ENCODE peak calls at places on chromosomes 13 and 19, in eight cellular contexts. X, I, B, O, G, L, J and N are unnamed samples.

GRCh38 chr13:35648109-35648508 is 171.6 kb upstream of the MAB21L1 start:
- DNase-seq in O (no peak), I (no peak), G (no peak), B (no peak), X (no peak), J (no peak), L (no peak), N (no peak)

GRCh38 chr13:110651271-110651670 is 35.9 kb downstream of the NAXD start:
- DNase-seq in B (no peak), I (no peak), G (no peak), O (no peak), J (no peak), X (no peak), L (no peak), N (no peak)

GRCh38 chr13:31045621-31046081 is 113.2 kb downstream of the TEX26 start:
- DNase-seq in B (peak), I (no peak), X (peak), L (peak), J (peak), O (peak), G (no peak), N (no peak)

GRCh38 chr13:49545661-49546060 is 39.7 kb downstream of the RCBTB1 start:
- DNase-seq in L (no peak), G (no peak), I (no peak), O (no peak), B (no peak), J (no peak), X (no peak), N (no peak)

GRCh38 chr19:11556634-11557420 is 2.2 kb downstream of the ELOF1 start:
- DNase-seq in O (no peak), X (no peak), L (no peak), J (no peak), I (no peak), B (no peak), G (no peak), N (no peak)

GRCh38 chr19:39083983-39084731 is at the start of gene ACP7:
- DNase-seq in L (peak), J (no peak), X (no peak), G (peak), B (no peak), I (no peak), O (no peak), N (no peak)

GRCh38 chr19:10420444-10421239 is at the start of gene PDE4A:
- DNase-seq in L (no peak), X (no peak), J (no peak), G (peak), O (no peak), I (no peak), B (no peak), N (no peak)

GRCh38 chr13:38045278-38046048 is 175.9 kb upstream of the TRPC4 start:
- DNase-seq in J (no peak), O (no peak), I (no peak), L (no peak), G (peak), X (no peak), B (no peak), N (no peak)

GRCh38 chr19:2016041-2016807 is 710 bp upstream of the BTBD2 start:
- DNase-seq in I (peak), J (peak), L (peak), X (peak), O (peak), B (no peak), G (peak), N (peak)

GRCh38 chr19:4624733-4625362 is 14.5 kb upstream of the TNFAIP8L1 start:
- DNase-seq in I (no peak), L (no peak), O (no peak), B (no peak), G (peak), J (no peak), X (no peak), N (no peak)

GRCh38 chr13:26502826-26503225 is 54.7 kb upstream of the WASF3 start:
- DNase-seq in L (no peak), J (peak), O (peak), X (peak), G (no peak), I (no peak), B (no peak), N (no peak)

GRCh38 chr13:113117956-113118327 is 4.7 kb upstream of the F10 start:
- DNase-seq in L (no peak), G (no peak), J (no peak), O (no peak), X (no peak), I (no peak), B (no peak), N (no peak)

GRCh38 chr19:33063356-33064116 is 1.2 kb downstream of the RHPN2 start:
- DNase-seq in G (peak), X (no peak), O (no peak), B (no peak), J (no peak), I (no peak), L (no peak), N (peak)

GRCh38 chr13:26895808-26896466 is 135.4 kb upstream of the GPR12 start:
- DNase-seq in J (no peak), I (no peak), G (no peak), X (no peak), O (no peak), B (no peak), L (no peak), N (no peak)

GRCh38 chr19:45302416-45302815 is 20.3 kb downstream of the CKM start:
- DNase-seq in O (no peak), I (no peak), L (no peak), X (no peak), J (no peak), G (no peak), B (no peak), N (no peak)

GRCh38 chr13:33875658-33876401 is 57.9 kb downstream of the RFC3 start:
- DNase-seq in L (no peak), X (no peak), B (no peak), G (no peak), I (no peak), O (no peak), J (no peak), N (no peak)

GRCh38 chr13:43799191-43799590 is 12.4 kb upstream of the ENOX1 start:
- DNase-seq in X (no peak), B (no peak), L (no peak), O (no peak), J (no peak), I (no peak), G (no peak), N (no peak)

GRCh38 chr13:80339841-80340642 is 884 bp downstream of the SPRY2 start:
- DNase-seq in L (no peak), X (no peak), I (peak), G (peak), J (no peak), O (no peak), B (no peak), N (no peak)

GRCh38 chr13:48156466-48156865 is 61.6 kb upstream of the MED4 start:
- DNase-seq in B (peak), J (peak), L (peak), X (no peak), G (no peak), I (peak), O (no peak), N (no peak)

GRCh38 chr13:59494560-59494970 is 669.2 kb downstream of the DIAPH3 start:
- DNase-seq in O (no peak), G (no peak), I (no peak), X (peak), L (no peak), J (no peak), B (no peak), N (peak)

GRCh38 chr19:18109731-18110671 is 12.4 kb downstream of the MAST3 start:
- DNase-seq in B (no peak), I (peak), J (peak), O (no peak), L (peak), G (peak), X (no peak), N (no peak)

GRCh38 chr13:42333613-42334328 is 61.8 kb downstream of the AKAP11 start:
- DNase-seq in I (no peak), X (no peak), J (no peak), G (peak), B (no peak), O (no peak), L (no peak), N (peak)

GRCh38 chr19:12065100-12065538 is 588 bp downstream of the ZNF844 start:
- DNase-seq in L (no peak), X (no peak), I (peak), B (no peak), J (no peak), O (peak), G (peak), N (peak)

GRCh38 chr13:36819811-36820140 is 754 bp downstream of the RFXAP start:
- DNase-seq in X (no peak), L (no peak), I (no peak), J (peak), B (no peak), G (peak), O (no peak), N (no peak)

GRCh38 chr19:7554990-7555864 is 19.7 kb downstream of the PNPLA6 start:
- DNase-seq in O (no peak), I (no peak), J (no peak), B (no peak), L (no peak), G (peak), X (no peak), N (no peak)

GRCh38 chr13:43572601-43573360 is 214.0 kb downstream of the ENOX1 start:
- DNase-seq in B (no peak), L (no peak), X (no peak), O (peak), I (no peak), J (no peak), G (no peak), N (peak)

GRCh38 chr19:39362682-39363657 is 20.7 kb downstream of the SAMD4B start:
- DNase-seq in I (no peak), J (no peak), X (no peak), L (no peak), O (peak), B (no peak), G (no peak), N (no peak)

GRCh38 chr19:16873603-16874002 is 15.2 kb upstream of the F2RL3 start:
- DNase-seq in L (no peak), O (no peak), J (no peak), B (no peak), I (no peak), X (no peak), G (no peak), N (no peak)

GRCh38 chr13:100854091-100854490 is 179.5 kb upstream of the TMTC4 start:
- DNase-seq in G (peak), J (no peak), X (no peak), I (no peak), L (no peak), B (no peak), O (no peak), N (no peak)

GRCh38 chr13:91381371-91381770 is 17.1 kb upstream of the GPC5 start:
- DNase-seq in G (peak), I (no peak), X (no peak), B (no peak), J (no peak), O (no peak), L (no peak), N (peak)

GRCh38 chr19:16588089-16588823 is 16.0 kb upstream of the SLC35E1 start:
- DNase-seq in G (peak), I (no peak), X (no peak), B (no peak), L (peak), O (no peak), J (peak), N (no peak)

GRCh38 chr19:566403-566802 is 6.0 kb upstream of the BSG start:
- DNase-seq in B (no peak), G (peak), X (no peak), J (no peak), O (peak), L (no peak), I (no peak), N (no peak)

GRCh38 chr13:113589961-113590339 is 5.4 kb downstream of the TFDP1 start:
- DNase-seq in G (no peak), J (no peak), L (no peak), O (no peak), B (no peak), X (no peak), I (no peak), N (no peak)

GRCh38 chr19:2166741-2167738 is 3.3 kb downstream of the DOT1L start:
- DNase-seq in O (no peak), I (no peak), L (no peak), J (no peak), B (no peak), X (no peak), G (no peak), N (peak)

GRCh38 chr19:11548315-11548700 is 9.7 kb downstream of the CNN1 start:
- DNase-seq in I (no peak), L (no peak), J (no peak), G (no peak), B (no peak), X (no peak), O (no peak), N (no peak)

GRCh38 chr19:46404039-46404883 is 9.1 kb downstream of the CCDC8 start:
- DNase-seq in G (peak), O (no peak), I (peak), L (no peak), J (no peak), B (no peak), X (no peak), N (no peak)

GRCh38 chr13:47420012-47420411 is 523.2 kb upstream of the HTR2A start:
- DNase-seq in O (no peak), J (no peak), G (no peak), L (no peak), X (no peak), I (no peak), B (no peak), N (no peak)